ENCODE peak calls at places on chromosomes 4 and X, in eight cellular contexts. One of them, this sample, is unnamed.

GRCh38 chr4:54073481-54073880 is 9.1 kb upstream of the CHIC2 start:
- DNase-seq in foreskin fibroblast: peak
- DNase-seq in NCI-H1105: no peak
- DNase-seq in bronchial epithelial cell: peak
- DNase-seq in posterior cingulate gyrus: no peak
- DNase-seq in NCI-H524: no peak
- DNase-seq in ovary: no peak
- DNase-seq in AG10803: peak
- DNase-seq in this sample: no peak

GRCh38 chr4:82864336-82865001 is 26.5 kb downstream of the SEC31A start:
- DNase-seq in foreskin fibroblast: no peak
- DNase-seq in NCI-H1105: no peak
- DNase-seq in bronchial epithelial cell: no peak
- DNase-seq in posterior cingulate gyrus: no peak
- DNase-seq in NCI-H524: no peak
- DNase-seq in ovary: no peak
- DNase-seq in AG10803: no peak
- DNase-seq in this sample: no peak

GRCh38 chrX:5823861-5824260 is 404.8 kb downstream of the NLGN4X start:
- DNase-seq in foreskin fibroblast: no peak
- DNase-seq in NCI-H1105: no peak
- DNase-seq in bronchial epithelial cell: no peak
- DNase-seq in posterior cingulate gyrus: no peak
- DNase-seq in NCI-H524: no peak
- DNase-seq in ovary: no peak
- DNase-seq in AG10803: no peak
- DNase-seq in this sample: no peak

GRCh38 chr4:156779774-156780173 is 191.8 kb downstream of the PDGFC start:
- DNase-seq in foreskin fibroblast: peak
- DNase-seq in NCI-H1105: no peak
- DNase-seq in bronchial epithelial cell: peak
- DNase-seq in posterior cingulate gyrus: no peak
- DNase-seq in NCI-H524: no peak
- DNase-seq in ovary: no peak
- DNase-seq in AG10803: peak
- DNase-seq in this sample: no peak

GRCh38 chr4:34619531-34620109 is 1624.7 kb downstream of the ARAP2 start:
- DNase-seq in foreskin fibroblast: peak
- DNase-seq in NCI-H1105: no peak
- DNase-seq in bronchial epithelial cell: peak
- DNase-seq in posterior cingulate gyrus: no peak
- DNase-seq in NCI-H524: no peak
- DNase-seq in ovary: no peak
- DNase-seq in AG10803: no peak
- DNase-seq in this sample: no peak

GRCh38 chr4:121330180-121330665 is 50.6 kb downstream of the QRFPR start:
- DNase-seq in foreskin fibroblast: no peak
- DNase-seq in NCI-H1105: no peak
- DNase-seq in bronchial epithelial cell: no peak
- DNase-seq in posterior cingulate gyrus: no peak
- DNase-seq in NCI-H524: no peak
- DNase-seq in ovary: no peak
- DNase-seq in AG10803: no peak
- DNase-seq in this sample: no peak

GRCh38 chr4:5751073-5751917 is 40.3 kb downstream of the EVC start:
- DNase-seq in foreskin fibroblast: peak
- DNase-seq in NCI-H1105: no peak
- DNase-seq in bronchial epithelial cell: peak
- DNase-seq in posterior cingulate gyrus: no peak
- DNase-seq in NCI-H524: peak
- DNase-seq in ovary: no peak
- DNase-seq in AG10803: peak
- DNase-seq in this sample: no peak

GRCh38 chr4:53676402-53676871 is 85.2 kb upstream of the LNX1 start:
- DNase-seq in foreskin fibroblast: peak
- DNase-seq in NCI-H1105: no peak
- DNase-seq in bronchial epithelial cell: peak
- DNase-seq in posterior cingulate gyrus: no peak
- DNase-seq in NCI-H524: no peak
- DNase-seq in ovary: no peak
- DNase-seq in AG10803: peak
- DNase-seq in this sample: no peak

GRCh38 chrX:23008431-23009099 is 8.8 kb downstream of the DDX53 start:
- DNase-seq in foreskin fibroblast: peak
- DNase-seq in NCI-H1105: no peak
- DNase-seq in bronchial epithelial cell: peak
- DNase-seq in posterior cingulate gyrus: no peak
- DNase-seq in NCI-H524: peak
- DNase-seq in ovary: no peak
- DNase-seq in AG10803: peak
- DNase-seq in this sample: no peak

GRCh38 chr4:142663828-142664227 is 182.3 kb downstream of the INPP4B start:
- DNase-seq in foreskin fibroblast: peak
- DNase-seq in NCI-H1105: no peak
- DNase-seq in bronchial epithelial cell: no peak
- DNase-seq in posterior cingulate gyrus: no peak
- DNase-seq in NCI-H524: no peak
- DNase-seq in ovary: no peak
- DNase-seq in AG10803: peak
- DNase-seq in this sample: no peak

GRCh38 chrX:67544281-67544680 is 460 bp downstream of the AR start:
- DNase-seq in foreskin fibroblast: peak
- DNase-seq in NCI-H1105: no peak
- DNase-seq in bronchial epithelial cell: no peak
- DNase-seq in posterior cingulate gyrus: no peak
- DNase-seq in NCI-H524: no peak
- DNase-seq in ovary: peak
- DNase-seq in AG10803: no peak
- DNase-seq in this sample: no peak

GRCh38 chr4:88878624-88879023 is 178.4 kb downstream of the FAM13A start:
- DNase-seq in foreskin fibroblast: no peak
- DNase-seq in NCI-H1105: no peak
- DNase-seq in bronchial epithelial cell: no peak
- DNase-seq in posterior cingulate gyrus: no peak
- DNase-seq in NCI-H524: no peak
- DNase-seq in ovary: no peak
- DNase-seq in AG10803: no peak
- DNase-seq in this sample: no peak

GRCh38 chr4:74433541-74434172 is 11.3 kb upstream of the AREG start:
- DNase-seq in foreskin fibroblast: no peak
- DNase-seq in NCI-H1105: no peak
- DNase-seq in bronchial epithelial cell: no peak
- DNase-seq in posterior cingulate gyrus: no peak
- DNase-seq in NCI-H524: no peak
- DNase-seq in ovary: no peak
- DNase-seq in AG10803: no peak
- DNase-seq in this sample: no peak

GRCh38 chr4:28675582-28675981 is 1814.9 kb downstream of the STIM2 start:
- DNase-seq in foreskin fibroblast: peak
- DNase-seq in NCI-H1105: no peak
- DNase-seq in bronchial epithelial cell: peak
- DNase-seq in posterior cingulate gyrus: no peak
- DNase-seq in NCI-H524: no peak
- DNase-seq in ovary: no peak
- DNase-seq in AG10803: no peak
- DNase-seq in this sample: no peak

GRCh38 chrX:19744231-19744630 is 143.2 kb downstream of the SH3KBP1 start:
- DNase-seq in foreskin fibroblast: no peak
- DNase-seq in NCI-H1105: no peak
- DNase-seq in bronchial epithelial cell: no peak
- DNase-seq in posterior cingulate gyrus: no peak
- DNase-seq in NCI-H524: no peak
- DNase-seq in ovary: no peak
- DNase-seq in AG10803: no peak
- DNase-seq in this sample: no peak

GRCh38 chrX:100863326-100863854 is 10.8 kb downstream of the NOX1 start:
- DNase-seq in foreskin fibroblast: no peak
- DNase-seq in NCI-H1105: no peak
- DNase-seq in bronchial epithelial cell: no peak
- DNase-seq in posterior cingulate gyrus: no peak
- DNase-seq in NCI-H524: no peak
- DNase-seq in ovary: no peak
- DNase-seq in AG10803: no peak
- DNase-seq in this sample: no peak

GRCh38 chrX:137227164-137227563 is 193.4 kb upstream of the GPR101 start:
- DNase-seq in foreskin fibroblast: no peak
- DNase-seq in NCI-H1105: no peak
- DNase-seq in bronchial epithelial cell: no peak
- DNase-seq in posterior cingulate gyrus: no peak
- DNase-seq in NCI-H524: no peak
- DNase-seq in ovary: no peak
- DNase-seq in AG10803: no peak
- DNase-seq in this sample: no peak

GRCh38 chr4:166422475-166422874 is 549.4 kb downstream of the TLL1 start:
- DNase-seq in foreskin fibroblast: peak
- DNase-seq in NCI-H1105: no peak
- DNase-seq in bronchial epithelial cell: peak
- DNase-seq in posterior cingulate gyrus: no peak
- DNase-seq in NCI-H524: no peak
- DNase-seq in ovary: no peak
- DNase-seq in AG10803: peak
- DNase-seq in this sample: no peak

GRCh38 chr4:7041851-7042696 is 1.1 kb upstream of the TADA2B start:
- DNase-seq in foreskin fibroblast: no peak
- DNase-seq in NCI-H1105: peak
- DNase-seq in bronchial epithelial cell: peak
- DNase-seq in posterior cingulate gyrus: no peak
- DNase-seq in NCI-H524: peak
- DNase-seq in ovary: peak
- DNase-seq in AG10803: no peak
- DNase-seq in this sample: peak

GRCh38 chr4:113743690-113744089 is 17.8 kb downstream of the CAMK2D start:
- DNase-seq in foreskin fibroblast: no peak
- DNase-seq in NCI-H1105: no peak
- DNase-seq in bronchial epithelial cell: no peak
- DNase-seq in posterior cingulate gyrus: no peak
- DNase-seq in NCI-H524: no peak
- DNase-seq in ovary: no peak
- DNase-seq in AG10803: no peak
- DNase-seq in this sample: no peak

GRCh38 chr4:107548211-107548905 is 171.7 kb downstream of the PAPSS1 start:
- DNase-seq in foreskin fibroblast: peak
- DNase-seq in NCI-H1105: no peak
- DNase-seq in bronchial epithelial cell: peak
- DNase-seq in posterior cingulate gyrus: no peak
- DNase-seq in NCI-H524: no peak
- DNase-seq in ovary: no peak
- DNase-seq in AG10803: peak
- DNase-seq in this sample: no peak

GRCh38 chr4:140645196-140645595 is 76.4 kb upstream of the UCP1 start:
- DNase-seq in foreskin fibroblast: no peak
- DNase-seq in NCI-H1105: no peak
- DNase-seq in bronchial epithelial cell: no peak
- DNase-seq in posterior cingulate gyrus: no peak
- DNase-seq in NCI-H524: no peak
- DNase-seq in ovary: no peak
- DNase-seq in AG10803: no peak
- DNase-seq in this sample: no peak

GRCh38 chr4:39043058-39043696 is 11.0 kb upstream of the TMEM156 start:
- DNase-seq in foreskin fibroblast: no peak
- DNase-seq in NCI-H1105: no peak
- DNase-seq in bronchial epithelial cell: peak
- DNase-seq in posterior cingulate gyrus: no peak
- DNase-seq in NCI-H524: no peak
- DNase-seq in ovary: no peak
- DNase-seq in AG10803: no peak
- DNase-seq in this sample: no peak

GRCh38 chr4:7771056-7771455 is 168.6 kb downstream of the AFAP1 start:
- DNase-seq in foreskin fibroblast: no peak
- DNase-seq in NCI-H1105: no peak
- DNase-seq in bronchial epithelial cell: no peak
- DNase-seq in posterior cingulate gyrus: no peak
- DNase-seq in NCI-H524: no peak
- DNase-seq in ovary: no peak
- DNase-seq in AG10803: no peak
- DNase-seq in this sample: no peak

GRCh38 chr4:169033660-169034059 is 23.6 kb upstream of the CBR4 start:
- DNase-seq in foreskin fibroblast: no peak
- DNase-seq in NCI-H1105: no peak
- DNase-seq in bronchial epithelial cell: peak
- DNase-seq in posterior cingulate gyrus: no peak
- DNase-seq in NCI-H524: peak
- DNase-seq in ovary: no peak
- DNase-seq in AG10803: no peak
- DNase-seq in this sample: no peak

This sample was measured in CD14-positive monocyte.